ENCODE peak calls at places on chromosome 2, in seven cellular contexts. U is K562, G is GM12878, J is HepG2, S is T47D, P is SK-N-SH, T is H1. D is an unnamed sample.

GRCh38 chr2:2939078-2939795 is 438.4 kb downstream of the EIPR1 start:
- DNase-seq in J (no peak), S (no peak), U (no peak), G (no peak), T (no peak), P (peak), D (no peak)

GRCh38 chr2:207734264-207734635 is 22.8 kb downstream of the CCNYL1 start:
- DNase-seq in J (peak), U (peak), S (peak), G (no peak), T (no peak), P (peak), D (peak)

GRCh38 chr2:191020742-191021381 is 6.9 kb upstream of the STAT1 start:
- DNase-seq in S (no peak), G (no peak), T (no peak), P (no peak), U (peak), J (peak), D (no peak)

GRCh38 chr2:63066265-63066664 is 15.6 kb downstream of the OTX1 start:
- DNase-seq in T (no peak), G (no peak), S (no peak), P (no peak), J (no peak), U (no peak), D (no peak)

GRCh38 chr2:109331864-109332848 is 203.2 kb downstream of the SH3RF3 start:
- DNase-seq in S (peak), P (peak), G (no peak), J (peak), T (no peak), U (peak), D (peak)

GRCh38 chr2:212147921-212148513 is 390.6 kb downstream of the ERBB4 start:
- DNase-seq in T (no peak), P (no peak), U (no peak), J (peak), S (no peak), G (no peak), D (no peak)

GRCh38 chr2:220569380-220569779 is 942.0 kb downstream of the SLC4A3 start:
- DNase-seq in U (no peak), S (peak), P (no peak), T (no peak), G (no peak), J (no peak), D (no peak)

GRCh38 chr2:79960726-79961049 is 343.9 kb downstream of the LRRTM1 start:
- DNase-seq in T (no peak), U (no peak), G (no peak), P (no peak), J (no peak), S (no peak), D (no peak)

GRCh38 chr2:8985561-8986326 is 17.7 kb downstream of the MBOAT2 start:
- DNase-seq in T (no peak), P (no peak), S (no peak), U (peak), G (no peak), J (no peak), D (no peak)

GRCh38 chr2:222753251-222753824 is 81.9 kb downstream of the MOGAT1 start:
- DNase-seq in S (no peak), P (peak), G (no peak), J (no peak), U (peak), T (no peak), D (no peak)

GRCh38 chr2:189446780-189447179 is 5.5 kb downstream of the WDR75 start:
- DNase-seq in T (no peak), S (no peak), U (no peak), G (no peak), J (no peak), P (no peak), D (no peak)

GRCh38 chr2:64402876-64403275 is 51.1 kb upstream of the LGALSL start:
- DNase-seq in P (no peak), S (no peak), G (no peak), T (no peak), J (no peak), U (peak), D (no peak)

GRCh38 chr2:41959760-41960159 is 88.1 kb upstream of the PKDCC start:
- DNase-seq in G (no peak), T (no peak), U (no peak), J (no peak), S (no peak), P (no peak), D (no peak)

GRCh38 chr2:106869512-106870276 is 16.3 kb downstream of the ST6GAL2 start:
- DNase-seq in P (no peak), G (no peak), J (no peak), U (no peak), S (no peak), T (peak), D (no peak)
- TF ChIP-seq JUND in P (no peak), G (no peak), J (no peak), U (no peak), S (no peak), T (no peak), D (no peak)

GRCh38 chr2:197307236-197307932 is 3.2 kb downstream of the ANKRD44 start:
- DNase-seq in P (peak), U (no peak), G (no peak), S (no peak), J (no peak), T (no peak), D (no peak)

GRCh38 chr2:197306024-197306690 is 4.4 kb downstream of the ANKRD44 start:
- DNase-seq in P (no peak), G (no peak), U (no peak), S (no peak), T (no peak), J (no peak), D (no peak)

GRCh38 chr2:197304556-197305011 is 6.0 kb downstream of the ANKRD44 start:
- DNase-seq in T (no peak), G (no peak), J (no peak), P (no peak), U (no peak), S (no peak), D (no peak)

GRCh38 chr2:197307933-197308521 is 2.6 kb downstream of the ANKRD44 start:
- DNase-seq in G (no peak), S (no peak), U (no peak), T (no peak), J (no peak), P (no peak), D (no peak)

GRCh38 chr2:197306691-197307030 is 3.9 kb downstream of the ANKRD44 start:
- DNase-seq in J (no peak), G (no peak), U (no peak), P (no peak), S (peak), T (no peak), D (no peak)
- TF ChIP-seq JUND in J (no peak), G (no peak), U (no peak), P (no peak), S (no peak), T (no peak), D (no peak)

DNA sequence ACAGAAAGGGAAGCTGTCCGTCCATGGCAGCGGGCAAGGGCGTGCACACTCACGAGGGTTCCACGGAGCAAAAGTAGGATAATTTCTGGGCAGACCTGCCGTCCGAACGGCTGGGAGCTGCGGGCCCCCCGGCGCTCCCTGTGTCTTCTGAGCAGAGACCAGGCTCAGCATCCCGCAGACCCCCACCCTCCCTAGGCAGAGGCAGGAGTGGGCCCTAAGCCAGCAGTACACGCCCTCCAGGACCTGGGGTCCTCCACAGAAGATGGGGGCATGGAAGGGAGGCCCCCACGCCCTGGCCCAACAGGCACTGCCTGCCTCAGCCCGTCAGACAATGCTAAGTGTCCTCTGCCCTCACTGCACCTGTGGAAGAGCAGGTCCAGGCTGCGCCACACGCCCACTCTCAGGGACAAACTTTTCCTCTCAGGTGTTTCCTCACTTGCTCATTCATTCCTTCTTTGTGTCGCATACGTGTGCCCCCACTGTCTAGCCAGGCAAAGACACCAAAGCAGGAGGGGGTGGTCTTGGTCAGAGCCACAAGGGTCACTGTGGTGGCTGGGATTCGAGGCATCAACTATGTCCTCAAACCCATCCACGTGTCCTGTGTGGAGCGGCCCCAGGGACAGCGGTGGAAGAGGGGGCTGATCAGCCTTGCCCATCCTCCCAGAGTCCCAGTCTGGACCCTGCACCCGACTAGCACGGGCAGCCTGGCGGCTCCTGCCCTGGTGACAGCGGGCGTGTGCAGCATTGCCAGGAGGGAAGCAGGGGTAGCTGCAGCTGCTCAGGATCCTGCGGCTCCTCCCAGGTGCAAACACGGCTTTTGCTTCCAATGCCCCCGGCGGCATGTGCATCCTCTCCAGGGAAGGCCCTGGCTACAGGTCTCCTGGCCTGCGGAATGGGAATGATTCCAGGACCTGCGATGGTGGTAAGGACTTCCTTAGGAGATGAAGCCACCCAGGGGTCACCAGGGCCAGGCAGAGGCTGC is 2.4 kb upstream of the GPC1 start:
- DNase-seq in U (no peak), G (no peak), P (no peak), S (no peak), J (no peak), T (no peak), D (no peak)
- TF ChIP-seq JUND in U (no peak), G (no peak), P (no peak), S (no peak), J (no peak), T (no peak), D (no peak)

GRCh38 chr2:227374158-227374557 is 4.9 kb downstream of the TM4SF20 start:
- DNase-seq in P (no peak), T (no peak), G (no peak), U (no peak), J (no peak), S (no peak), D (no peak)
- TF ChIP-seq JUND in P (no peak), T (no peak), G (no peak), U (no peak), J (no peak), S (no peak), D (no peak)

GRCh38 chr2:175170679-175171304 is 2.8 kb upstream of the ATF2 start:
- DNase-seq in G (no peak), J (no peak), S (no peak), T (no peak), U (no peak), P (no peak), D (no peak)

GRCh38 chr2:175180701-175181103 is 808 bp downstream of the ATP5MC3 start:
- DNase-seq in S (peak), G (no peak), P (peak), U (peak), T (no peak), J (peak), D (no peak)

GRCh38 chr2:175175320-175175719 is 6.2 kb downstream of the ATP5MC3 start:
- DNase-seq in P (no peak), J (no peak), G (no peak), S (no peak), U (no peak), T (no peak), D (no peak)

GRCh38 chr2:175176624-175177023 is 4.9 kb downstream of the ATP5MC3 start:
- DNase-seq in G (no peak), S (no peak), P (no peak), U (no peak), T (no peak), J (no peak), D (no peak)

DNA sequence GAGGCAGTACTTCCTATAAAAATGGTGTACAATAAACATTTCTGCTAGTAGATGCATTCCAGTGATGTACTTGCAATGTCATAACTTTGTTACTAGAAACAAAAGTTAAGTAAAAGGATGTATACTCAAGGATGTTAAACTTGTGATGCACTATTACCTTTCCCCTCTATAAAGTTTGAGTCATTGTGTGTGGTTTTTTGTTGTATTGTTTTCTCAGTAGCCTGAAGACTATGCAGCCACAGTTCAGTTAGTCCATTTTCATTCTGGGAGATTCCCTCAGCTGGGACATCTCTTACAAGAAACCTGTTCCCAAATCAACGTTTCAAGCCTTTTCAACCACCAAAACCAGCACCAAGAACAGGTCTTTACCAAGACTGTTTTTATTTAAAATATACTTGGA is 5.6 kb downstream of the ATP5MC3 start:
- DNase-seq in U (no peak), T (no peak), S (no peak), J (no peak), G (no peak), P (no peak), D (no peak)
- TF ChIP-seq JUND in U (no peak), T (no peak), S (no peak), J (no peak), G (no peak), P (no peak), D (no peak)

DNA sequence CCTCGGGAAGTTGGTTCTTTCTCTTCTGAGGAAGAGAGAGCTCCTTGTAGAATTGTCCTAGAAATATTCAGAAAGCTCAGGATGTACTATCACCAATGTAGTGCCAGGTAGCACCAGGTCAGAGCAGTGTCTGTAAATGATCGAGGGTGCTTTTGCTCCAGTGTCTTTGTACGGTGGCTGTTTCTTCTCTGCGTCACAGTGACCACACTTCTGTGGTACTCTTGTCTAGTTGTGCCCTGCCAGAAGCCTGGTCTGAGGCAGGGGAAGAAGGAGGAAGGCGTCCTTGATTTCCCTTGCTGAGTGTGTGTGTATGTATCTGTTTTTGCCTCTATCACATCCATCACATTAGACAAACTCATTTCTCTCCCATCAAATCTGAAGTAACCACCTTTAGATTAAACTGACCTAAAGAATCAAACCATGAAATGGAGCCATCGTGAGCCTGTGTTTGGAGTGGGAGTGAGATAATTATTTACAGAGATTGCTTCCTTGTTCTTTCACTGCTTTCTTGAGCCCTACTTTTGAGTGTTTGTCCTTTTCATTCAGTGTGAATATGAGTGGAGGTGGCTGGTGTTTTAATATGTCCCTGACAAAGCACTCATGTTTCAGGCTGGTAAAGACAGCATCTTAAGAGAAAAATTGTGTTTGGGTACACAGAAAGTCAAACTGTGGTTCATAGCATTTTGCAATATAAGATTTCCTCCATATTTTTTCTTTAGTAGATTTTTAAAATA is 97.2 kb downstream of the ACOXL start:
- DNase-seq in T (no peak), S (no peak), G (no peak), J (no peak), P (no peak), U (no peak), D (no peak)
- TF ChIP-seq JUND in T (no peak), S (no peak), G (no peak), J (no peak), P (no peak), U (no peak), D (no peak)

GRCh38 chr2:172113617-172114016 is 10.9 kb upstream of the DLX2 start:
- DNase-seq in J (peak), P (peak), S (peak), T (no peak), U (peak), G (no peak), D (no peak)
- TF ChIP-seq JUND in J (no peak), P (no peak), S (no peak), T (no peak), U (no peak), G (no peak), D (no peak)